ENCODE peak calls at places on chromosome 9, in five cellular contexts. One of them, this sample, is unnamed.

GRCh38 chr9:37453827-37454226 is 11.4 kb downstream of the ZBTB5 start:
- DNase-seq in AG04450: no peak
- DNase-seq in GM23338: no peak
- DNase-seq in breast epithelium: no peak
- DNase-seq in adrenal gland: no peak
- DNase-seq in this sample: no peak

GRCh38 chr9:118618091-118618490 is 751.1 kb downstream of the BRINP1 start:
- DNase-seq in breast epithelium: no peak
- DNase-seq in adrenal gland: no peak
- DNase-seq in AG04450: no peak
- DNase-seq in GM23338: no peak
- DNase-seq in this sample: no peak

GRCh38 chr9:93897075-93897970 is 57.8 kb downstream of the BARX1 start:
- DNase-seq in adrenal gland: no peak
- DNase-seq in AG04450: no peak
- DNase-seq in GM23338: no peak
- DNase-seq in breast epithelium: no peak
- DNase-seq in this sample: no peak

GRCh38 chr9:93582115-93582514 is 5.7 kb downstream of the PHF2 start:
- DNase-seq in adrenal gland: no peak
- DNase-seq in GM23338: no peak
- DNase-seq in breast epithelium: peak; percentile 13
- DNase-seq in AG04450: no peak
- DNase-seq in this sample: peak; percentile 48

GRCh38 chr9:89374176-89374575 is 55.9 kb downstream of the SECISBP2 start:
- DNase-seq in adrenal gland: no peak
- DNase-seq in GM23338: no peak
- DNase-seq in AG04450: no peak
- DNase-seq in breast epithelium: no peak
- DNase-seq in this sample: peak; percentile 55

GRCh38 chr9:137722481-137722880 is 103.7 kb downstream of the EHMT1 start:
- DNase-seq in adrenal gland: no peak
- DNase-seq in GM23338: no peak
- DNase-seq in AG04450: no peak
- DNase-seq in breast epithelium: no peak
- DNase-seq in this sample: no peak

GRCh38 chr9:129884220-129885017 is 49.2 kb downstream of the USP20 start:
- DNase-seq in GM23338: peak; percentile 97
- DNase-seq in AG04450: no peak
- DNase-seq in breast epithelium: peak; percentile 82
- DNase-seq in adrenal gland: peak; percentile 92
- DNase-seq in this sample: peak; percentile 52

GRCh38 chr9:125822902-125823301 is 75.7 kb downstream of the PBX3 start:
- DNase-seq in adrenal gland: no peak
- DNase-seq in breast epithelium: no peak
- DNase-seq in GM23338: no peak
- DNase-seq in AG04450: no peak
- DNase-seq in this sample: no peak

GRCh38 chr9:34546834-34547827 is 24.3 kb upstream of the ENHO start:
- DNase-seq in adrenal gland: peak; percentile 40
- DNase-seq in GM23338: peak; percentile 91
- DNase-seq in AG04450: peak; percentile 10
- DNase-seq in breast epithelium: no peak
- DNase-seq in this sample: peak; percentile 75

GRCh38 chr9:95009459-95009858 is 283.0 kb downstream of the AOPEP start:
- DNase-seq in breast epithelium: no peak
- DNase-seq in adrenal gland: no peak
- DNase-seq in GM23338: no peak
- DNase-seq in AG04450: no peak
- DNase-seq in this sample: no peak

GRCh38 chr9:7366121-7366520 is 433.5 kb downstream of the DMAC1 start:
- DNase-seq in AG04450: peak; percentile 50
- DNase-seq in breast epithelium: no peak
- DNase-seq in GM23338: no peak
- DNase-seq in adrenal gland: no peak
- DNase-seq in this sample: no peak

GRCh38 chr9:4630836-4631235 is 31.3 kb upstream of the PLPP6 start:
- DNase-seq in GM23338: peak; percentile 62
- DNase-seq in AG04450: no peak
- DNase-seq in adrenal gland: no peak
- DNase-seq in breast epithelium: no peak
- DNase-seq in this sample: peak; percentile 7

GRCh38 chr9:89377411-89377810 is 59.1 kb downstream of the SECISBP2 start:
- DNase-seq in adrenal gland: no peak
- DNase-seq in breast epithelium: no peak
- DNase-seq in AG04450: no peak
- DNase-seq in GM23338: no peak
- DNase-seq in this sample: no peak

GRCh38 chr9:7613931-7614330 is 185.6 kb downstream of the DMAC1 start:
- DNase-seq in breast epithelium: no peak
- DNase-seq in AG04450: no peak
- DNase-seq in GM23338: no peak
- DNase-seq in adrenal gland: no peak
- DNase-seq in this sample: no peak

GRCh38 chr9:38652486-38652885 is 32.1 kb upstream of the ANKRD18A start:
- DNase-seq in breast epithelium: no peak
- DNase-seq in GM23338: no peak
- DNase-seq in adrenal gland: no peak
- DNase-seq in AG04450: no peak
- DNase-seq in this sample: no peak

GRCh38 chr9:87497604-87498045 is at the start of gene DAPK1:
- DNase-seq in GM23338: peak; percentile 87
- DNase-seq in AG04450: no peak
- DNase-seq in adrenal gland: peak; percentile 27
- DNase-seq in breast epithelium: no peak
- DNase-seq in this sample: no peak

GRCh38 chr9:136832581-136832980 is 9.7 kb upstream of the AJM1 start:
- DNase-seq in GM23338: no peak
- DNase-seq in AG04450: no peak
- DNase-seq in adrenal gland: no peak
- DNase-seq in breast epithelium: no peak
- DNase-seq in this sample: no peak

GRCh38 chr9:26551971-26552370 is 340.6 kb downstream of the CAAP1 start:
- DNase-seq in AG04450: no peak
- DNase-seq in breast epithelium: no peak
- DNase-seq in GM23338: no peak
- DNase-seq in adrenal gland: no peak
- DNase-seq in this sample: no peak

GRCh38 chr9:71769175-71770165 is 1.2 kb upstream of the CEMIP2 start:
- DNase-seq in AG04450: no peak
- DNase-seq in GM23338: peak; percentile 97
- DNase-seq in adrenal gland: peak; percentile 94
- DNase-seq in breast epithelium: peak; percentile 84
- DNase-seq in this sample: no peak

GRCh38 chr9:2623866-2624682 is 2.5 kb downstream of the VLDLR start:
- DNase-seq in GM23338: peak; percentile 61
- DNase-seq in breast epithelium: no peak
- DNase-seq in adrenal gland: no peak
- DNase-seq in AG04450: no peak
- DNase-seq in this sample: no peak

GRCh38 chr9:2621678-2622360 is at the start of gene VLDLR:
- DNase-seq in adrenal gland: peak; percentile 74
- DNase-seq in GM23338: peak; percentile 72
- DNase-seq in breast epithelium: peak; percentile 19
- DNase-seq in AG04450: no peak
- DNase-seq in this sample: no peak

GRCh38 chr9:2620876-2621677 is 510 bp upstream of the VLDLR start:
- DNase-seq in GM23338: peak; percentile 94
- DNase-seq in adrenal gland: peak; percentile 90
- DNase-seq in breast epithelium: peak; percentile 41
- DNase-seq in AG04450: peak; percentile 53
- DNase-seq in this sample: peak; percentile 68

GRCh38 chr9:2623046-2623865 is 1.7 kb downstream of the VLDLR start:
- DNase-seq in GM23338: peak; percentile 71
- DNase-seq in breast epithelium: peak; percentile 22
- DNase-seq in AG04450: no peak
- DNase-seq in adrenal gland: peak; percentile 77
- DNase-seq in this sample: no peak

DNA sequence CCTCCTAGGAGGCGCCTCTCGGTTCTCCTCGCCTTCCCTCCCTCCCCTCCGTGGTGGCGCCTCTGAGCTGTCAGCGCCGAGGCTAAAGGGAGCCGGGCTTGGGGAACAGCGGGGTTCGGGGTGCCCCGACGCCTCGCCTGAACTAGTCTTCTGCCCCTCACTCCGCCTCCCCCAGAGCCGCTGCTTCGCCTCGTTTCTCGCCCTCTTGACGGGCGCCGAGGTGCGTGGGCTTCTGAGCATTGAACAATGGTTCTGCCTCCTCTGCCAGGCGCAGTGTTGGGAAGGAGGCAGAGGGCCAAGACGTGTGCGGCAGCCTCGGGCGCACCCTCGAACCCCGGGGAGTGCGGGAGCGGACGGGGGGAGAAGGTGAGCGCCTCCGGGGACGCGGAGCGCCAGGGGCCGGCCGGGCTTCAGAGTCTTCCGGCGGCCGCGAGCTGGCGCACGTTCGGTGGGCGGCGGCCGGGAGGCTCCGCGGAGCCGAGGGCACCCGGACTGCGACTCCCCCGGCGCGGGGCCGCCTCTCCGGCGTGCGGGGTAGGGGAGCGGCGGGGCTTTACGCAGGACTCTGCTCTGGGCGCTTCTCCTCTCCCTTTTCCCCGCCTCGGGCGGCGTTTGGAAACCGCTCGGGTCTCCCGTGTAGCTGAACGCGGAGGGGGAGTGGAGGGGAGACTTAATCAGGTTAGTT is 916 bp downstream of the VLDLR start:
- DNase-seq in breast epithelium: no peak
- DNase-seq in adrenal gland: peak; percentile 33
- DNase-seq in GM23338: peak; percentile 52
- DNase-seq in AG04450: no peak
- DNase-seq in this sample: no peak
- TF ChIP-seq CTCF in breast epithelium: no peak
- TF ChIP-seq CTCF in adrenal gland: no peak
- TF ChIP-seq CTCF in GM23338: no peak
- TF ChIP-seq CTCF in AG04450: no peak
- TF ChIP-seq CTCF in this sample: no peak

GRCh38 chr9:15510789-15511575 is at the start of gene PSIP1:
- DNase-seq in AG04450: peak; percentile 65
- DNase-seq in adrenal gland: peak; percentile 74
- DNase-seq in breast epithelium: peak; percentile 45
- DNase-seq in GM23338: peak; percentile 87
- DNase-seq in this sample: peak; percentile 74

GRCh38 chr9:15512889-15513288 is 2.1 kb upstream of the PSIP1 start:
- DNase-seq in adrenal gland: no peak
- DNase-seq in breast epithelium: no peak
- DNase-seq in AG04450: no peak
- DNase-seq in GM23338: peak; percentile 88
- DNase-seq in this sample: no peak

GRCh38 chr9:15513335-15513734 is 2.6 kb upstream of the PSIP1 start:
- DNase-seq in AG04450: no peak
- DNase-seq in GM23338: peak; percentile 84
- DNase-seq in adrenal gland: no peak
- DNase-seq in breast epithelium: no peak
- DNase-seq in this sample: no peak

GRCh38 chr9:15509931-15510788 is 610 bp downstream of the PSIP1 start:
- DNase-seq in adrenal gland: peak; percentile 45
- DNase-seq in breast epithelium: no peak
- DNase-seq in GM23338: peak; percentile 76
- DNase-seq in AG04450: no peak
- DNase-seq in this sample: peak; percentile 6

DNA sequence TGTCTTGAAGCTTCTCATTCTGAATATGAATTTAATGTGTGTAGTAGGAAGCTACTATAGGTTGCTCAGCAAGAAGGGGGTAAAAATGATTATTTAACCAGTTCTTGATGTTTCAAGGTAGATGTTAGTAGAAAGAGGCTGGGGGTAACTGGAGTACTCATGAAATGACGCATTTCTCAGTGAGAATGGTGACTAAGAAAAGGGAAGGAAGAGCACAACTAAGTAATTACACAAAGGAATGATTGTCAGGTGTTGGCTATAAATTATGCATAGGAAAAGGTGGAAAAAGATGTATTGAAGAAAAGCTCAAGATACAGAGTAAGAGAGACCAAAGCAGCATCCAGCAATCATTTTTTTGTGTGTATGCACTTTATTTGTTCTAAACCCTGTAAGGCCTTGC is 1.4 kb upstream of the PSIP1 start:
- DNase-seq in breast epithelium: no peak
- DNase-seq in AG04450: no peak
- DNase-seq in adrenal gland: no peak
- DNase-seq in GM23338: peak; percentile 13
- DNase-seq in this sample: no peak
- H3K27ac ChIP-seq in breast epithelium: no peak overlapping the region
- H3K27ac ChIP-seq in AG04450: no peak overlapping the region
- H3K27ac ChIP-seq in adrenal gland: no peak overlapping the region
- H3K27ac ChIP-seq in GM23338: peak overlapping the region; percentile 99
- H3K27ac ChIP-seq in this sample: no peak overlapping the region

DNA sequence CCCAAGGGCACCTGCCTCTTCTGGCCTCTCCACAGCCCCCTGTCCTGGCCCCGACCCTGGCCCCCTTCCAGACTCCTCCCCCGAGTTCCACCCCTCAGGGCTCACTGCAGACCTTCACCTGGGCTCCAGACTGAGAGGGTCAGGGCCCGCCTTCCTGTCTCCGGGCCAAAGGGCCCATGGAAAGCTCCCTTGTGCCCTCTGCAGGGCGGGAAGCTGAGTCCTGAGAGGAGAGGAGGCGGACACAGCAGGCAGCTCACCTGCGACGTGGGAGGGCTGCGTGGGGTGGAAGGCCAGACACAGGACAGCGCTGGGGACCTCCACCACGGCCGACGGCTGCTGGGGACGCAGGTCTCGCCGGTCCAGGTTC is 20.6 kb downstream of the DYNC2I2 start:
- DNase-seq in GM23338: peak; percentile 80
- DNase-seq in AG04450: no peak
- DNase-seq in adrenal gland: peak; percentile 70
- DNase-seq in breast epithelium: peak; percentile 67
- DNase-seq in this sample: no peak
- TF ChIP-seq CTCF in GM23338: peak; percentile 67
- TF ChIP-seq CTCF in AG04450: peak; percentile 37
- TF ChIP-seq CTCF in adrenal gland: no peak
- TF ChIP-seq CTCF in breast epithelium: no peak
- TF ChIP-seq CTCF in this sample: peak; percentile 28

DNA sequence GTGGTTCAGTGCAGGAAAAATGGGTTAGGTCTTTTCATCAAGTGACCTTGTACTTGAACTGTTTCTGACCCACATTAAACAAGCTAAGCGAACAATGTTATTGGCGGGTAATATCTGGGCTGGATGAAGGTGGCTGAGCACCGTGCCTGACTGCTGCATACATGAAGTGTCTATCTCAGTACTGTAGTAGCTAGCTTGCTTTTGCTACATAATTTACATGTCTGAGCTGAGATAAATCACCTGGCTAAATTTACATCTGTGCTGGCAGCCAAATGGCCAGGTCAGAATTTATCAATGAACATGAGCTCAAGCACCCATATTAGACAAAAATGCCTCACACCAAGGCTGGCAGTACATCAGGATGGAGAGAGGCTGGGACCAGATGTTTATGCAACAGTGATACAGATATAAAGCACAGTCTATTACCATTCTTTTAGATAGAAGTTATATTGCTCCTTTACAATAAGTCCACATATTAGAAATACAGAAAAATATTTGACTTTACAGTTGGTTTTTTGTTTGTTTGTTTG is 7.7 kb upstream of the CTNNAL1 start:
- DNase-seq in AG04450: no peak
- DNase-seq in GM23338: no peak
- DNase-seq in adrenal gland: no peak
- DNase-seq in breast epithelium: no peak
- DNase-seq in this sample: no peak
- H3K27ac ChIP-seq in AG04450: no peak overlapping the region
- H3K27ac ChIP-seq in GM23338: no peak overlapping the region
- H3K27ac ChIP-seq in adrenal gland: no peak overlapping the region
- H3K27ac ChIP-seq in breast epithelium: no peak overlapping the region
- H3K27ac ChIP-seq in this sample: no peak overlapping the region

This sample was measured in brain microvascular endothelial cell.